ENCODE peak calls at places on chromosomes 11 and 22, in six cellular contexts. Q is H1, T is IMR-90, I is mesenchymal stem cell, S is neuronal stem cell, U is trophoblast cell. D is an unnamed sample.

GRCh38 chr11:76237914-76238313 is 31.6 kb upstream of the WNT11 start:
- DNase-seq in Q (no peak), T (peak; percentile 13), I (peak; percentile 17), S (no peak), U (peak; percentile 72), D (peak; percentile 82)

GRCh38 chr11:8731647-8732188 is 49.1 kb downstream of the RPL27A start:
- DNase-seq in Q (no peak), T (no peak), I (no peak), S (no peak), U (no peak), D (no peak)

GRCh38 chr11:126113515-126113957 is 50.9 kb upstream of the CDON start:
- DNase-seq in Q (no peak), T (peak; percentile 96), I (peak; percentile 97), S (no peak), U (peak; percentile 48), D (peak; percentile 91)

GRCh38 chr22:46376908-46377565 is 41.5 kb downstream of the TRMU start:
- DNase-seq in Q (no peak), T (no peak), I (no peak), S (no peak), U (peak; percentile 13), D (no peak)

GRCh38 chr11:32658639-32659406 is 75.2 kb downstream of the EIF3M start:
- DNase-seq in Q (no peak), T (peak; percentile 53), I (no peak), S (no peak), U (no peak), D (no peak)

GRCh38 chr11:115500547-115501503 is 3.4 kb downstream of the CADM1 start:
- DNase-seq in Q (no peak), T (no peak), I (no peak), S (peak; percentile 3), U (no peak), D (peak; percentile 31)

GRCh38 chr22:49004484-49005399 is 822.9 kb downstream of the BRD1 start:
- DNase-seq in Q (no peak), T (no peak), I (no peak), S (no peak), U (no peak), D (no peak)

GRCh38 chr22:27715078-27715477 is 86.5 kb downstream of the MN1 start:
- DNase-seq in Q (no peak), T (no peak), I (no peak), S (peak; percentile 23), U (no peak), D (no peak)

GRCh38 chr11:57116654-57117053 is 65.1 kb upstream of the LRRC55 start:
- DNase-seq in Q (peak; percentile 13), T (peak; percentile 44), I (peak; percentile 54), S (no peak), U (peak; percentile 78), D (peak; percentile 54)

GRCh38 chr11:32391965-32392553 is 43.3 kb downstream of the WT1 start:
- DNase-seq in Q (no peak), T (peak; percentile 70), I (peak; percentile 94), S (no peak), U (no peak), D (no peak)

GRCh38 chr22:27986459-27986858 is 67.4 kb upstream of the PITPNB start:
- DNase-seq in Q (no peak), T (no peak), I (peak; percentile 56), S (no peak), U (no peak), D (no peak)

GRCh38 chr11:64231536-64231935 is 1.2 kb downstream of the DNAJC4 start:
- DNase-seq in Q (no peak), T (no peak), I (no peak), S (no peak), U (no peak), D (no peak)

GRCh38 chr11:61061081-61061826 is 41.0 kb upstream of the CD5 start:
- DNase-seq in Q (no peak), T (no peak), I (no peak), S (no peak), U (peak; percentile 48), D (no peak)

GRCh38 chr11:86484164-86484794 is 109.6 kb downstream of the CCDC81 start:
- DNase-seq in Q (no peak), T (peak; percentile 100), I (peak; percentile 98), S (no peak), U (peak; percentile 6), D (no peak)

GRCh38 chr22:20319041-20319744 is 667 bp downstream of the DGCR6L start:
- DNase-seq in Q (no peak), T (no peak), I (peak; percentile 54), S (no peak), U (peak; percentile 56), D (peak; percentile 64)

GRCh38 chr11:16999116-16999515 is 15.1 kb downstream of the PLEKHA7 start:
- DNase-seq in Q (no peak), T (no peak), I (no peak), S (no peak), U (no peak), D (no peak)

GRCh38 chr22:28759861-28760560 is 12.5 kb upstream of the CCDC117 start:
- DNase-seq in Q (peak; percentile 41), T (peak; percentile 18), I (peak; percentile 15), S (no peak), U (no peak), D (peak; percentile 40)

GRCh38 chr11:106503901-106504300 is 426.4 kb downstream of the AASDHPPT start:
- DNase-seq in Q (no peak), T (no peak), I (no peak), S (no peak), U (peak; percentile 51), D (no peak)

GRCh38 chr11:31887180-31887579 is 76.1 kb upstream of the PAX6 start:
- DNase-seq in Q (no peak), T (no peak), I (no peak), S (no peak), U (no peak), D (peak; percentile 63)

GRCh38 chr11:17762309-17762974 is 27.9 kb downstream of the KCNC1 start:
- DNase-seq in Q (no peak), T (no peak), I (no peak), S (no peak), U (peak; percentile 80), D (no peak)

GRCh38 chr22:39592104-39593060 is 21.8 kb downstream of the CACNA1I start:
- DNase-seq in Q (no peak), T (peak; percentile 80), I (peak; percentile 85), S (no peak), U (peak; percentile 42), D (peak; percentile 72)

GRCh38 chr22:36323855-36324331 is 63.9 kb downstream of the MYH9 start:
- DNase-seq in Q (no peak), T (no peak), I (peak; percentile 44), S (no peak), U (no peak), D (no peak)

GRCh38 chr22:36324414-36324813 is 63.4 kb downstream of the MYH9 start:
- DNase-seq in Q (no peak), T (no peak), I (no peak), S (no peak), U (no peak), D (no peak)

GRCh38 chr22:36321797-36322601 is 65.8 kb downstream of the MYH9 start:
- DNase-seq in Q (no peak), T (no peak), I (no peak), S (no peak), U (no peak), D (no peak)

GRCh38 chr22:36322602-36322915 is 65.2 kb downstream of the MYH9 start:
- DNase-seq in Q (no peak), T (no peak), I (no peak), S (no peak), U (no peak), D (no peak)

GRCh38 chr22:36323182-36323854 is 64.4 kb downstream of the MYH9 start:
- DNase-seq in Q (no peak), T (peak; percentile 71), I (peak; percentile 71), S (no peak), U (no peak), D (no peak)
- H3K36me3 ChIP-seq in Q (peaks cover 30% of the 10 kb centered on the region), T (peaks cover 91% of the 10 kb centered on the region), I (peaks cover 91% of the 10 kb centered on the region), S (peaks cover 97% of the 10 kb centered on the region), U (peaks cover 93% of the 10 kb centered on the region), D (peaks cover 33% of the 10 kb centered on the region)

GRCh38 chr11:94655951-94656350 is 88.8 kb downstream of the PIWIL4 start:
- DNase-seq in Q (no peak), T (no peak), I (no peak), S (no peak), U (no peak), D (no peak)

GRCh38 chr11:94656968-94657367 is 89.8 kb downstream of the PIWIL4 start:
- DNase-seq in Q (peak; percentile 25), T (no peak), I (peak; percentile 34), S (no peak), U (peak; percentile 36), D (peak; percentile 97)

GRCh38 chr11:94653561-94653960 is 86.4 kb downstream of the PIWIL4 start:
- DNase-seq in Q (no peak), T (no peak), I (no peak), S (no peak), U (no peak), D (no peak)

GRCh38 chr11:94654201-94654600 is 87.0 kb downstream of the PIWIL4 start:
- DNase-seq in Q (no peak), T (no peak), I (no peak), S (no peak), U (no peak), D (no peak)

DNA sequence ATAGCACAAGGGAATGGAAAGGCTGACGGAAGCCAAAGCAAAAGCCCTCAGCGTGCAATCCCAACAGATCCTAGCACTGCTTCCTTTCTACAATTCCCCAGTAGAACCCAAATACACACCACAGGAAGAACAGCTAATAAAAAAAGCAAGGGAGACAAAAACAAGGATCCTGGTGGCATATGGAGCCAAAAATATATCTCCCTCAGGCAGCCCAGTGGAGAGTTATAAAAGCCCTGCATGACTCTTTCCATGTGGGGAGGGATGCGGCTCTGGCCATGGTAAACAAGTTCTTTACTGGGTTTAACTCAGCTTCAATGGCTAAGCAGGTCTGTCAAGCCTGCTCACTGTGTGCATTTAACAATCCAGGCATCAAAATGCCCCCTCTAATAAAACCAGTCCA is 88.1 kb downstream of the PIWIL4 start:
- DNase-seq in Q (no peak), T (no peak), I (no peak), S (no peak), U (no peak), D (no peak)
- H2BK120ac ChIP-seq in Q (no peak overlapping the region), T (no peak overlapping the region), I (no peak overlapping the region), S (no peak overlapping the region), U (no peak overlapping the region), D (no peak overlapping the region)

DNA sequence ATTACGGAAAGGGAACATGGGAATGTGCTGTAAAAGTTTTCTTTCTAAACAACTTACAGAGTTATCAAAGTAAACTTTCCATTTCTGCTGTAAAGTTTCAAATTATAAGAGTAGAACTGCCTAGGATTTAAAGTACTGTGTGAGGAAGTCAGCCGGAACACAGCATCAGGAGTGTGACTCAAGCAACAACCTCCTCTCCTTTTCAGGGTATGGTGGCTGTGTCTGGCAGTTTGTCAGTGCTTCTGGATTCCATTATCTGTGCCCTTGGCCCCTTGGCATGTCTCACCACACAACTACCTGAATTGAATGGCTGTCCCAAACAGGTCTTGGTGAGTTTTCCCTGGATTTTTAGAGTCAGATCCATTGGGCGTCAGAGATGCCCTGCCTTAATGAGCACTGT is 6.9 kb upstream of the TOM1 start:
- DNase-seq in Q (no peak), T (no peak), I (no peak), S (no peak), U (no peak), D (no peak)
- H3K36me3 ChIP-seq in Q (peaks cover 20% of the 10 kb centered on the region), T (peaks cover 36% of the 10 kb centered on the region), I (peaks cover 20% of the 10 kb centered on the region), S (peaks cover 93% of the 10 kb centered on the region), U (peaks cover 30% of the 10 kb centered on the region), D (peaks cover 12% of the 10 kb centered on the region)

DNA sequence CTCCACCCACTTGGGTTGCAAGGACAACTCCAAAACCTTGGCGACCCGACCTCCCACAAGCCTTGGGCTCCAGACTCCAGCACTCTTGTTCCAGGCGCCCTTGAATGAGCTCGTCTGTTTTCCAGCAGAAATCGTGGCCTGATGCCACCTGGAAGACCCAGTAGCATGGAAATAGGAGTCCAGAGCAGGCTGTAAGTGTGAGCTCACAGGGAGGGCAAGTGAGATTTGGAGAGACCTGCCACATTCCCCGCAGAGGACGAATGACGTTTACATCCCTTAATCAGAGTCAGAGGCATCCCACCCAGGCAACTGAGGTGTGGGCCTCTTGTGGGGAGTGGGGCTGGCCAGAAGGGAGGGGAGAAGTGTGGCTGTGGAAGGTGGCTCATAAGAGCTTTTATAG is 71.9 kb downstream of the LDLRAD3 start:
- DNase-seq in Q (no peak), T (no peak), I (no peak), S (no peak), U (no peak), D (peak; percentile 29)
- H2BK120ac ChIP-seq in Q (no peak overlapping the region), T (no peak overlapping the region), I (no peak overlapping the region), S (no peak overlapping the region), U (no peak overlapping the region), D (no peak overlapping the region)

D was measured in mesendoderm.